ENCODE peak calls at places on chromosomes 12 and 14, in ten cellular contexts. One of them, this sample, is unnamed.

GRCh38 chr12:93243689-93244513 is 133.8 kb upstream of the NUDT4 start:
- DNase-seq in hypothalamus: no peak
- DNase-seq in immature natural killer cell: peak; percentile 2
- DNase-seq in frontal cortex: no peak
- DNase-seq in left ventricle myocardium inferior: no peak
- DNase-seq in left colon: peak; percentile 66
- DNase-seq in EL: peak; percentile 61
- DNase-seq in activated CD8-positive, alpha-beta memory T cell treated with anti-CD3 and anti-CD28 coated beads, Interleukin-2, amount 10 ng/mL, durations not matched to agents 7 days and 5 days: no peak
- DNase-seq in activated B cell treated with CpG ODN at 0.5 μM for 24 hours: no peak
- DNase-seq in WTC11: no peak
- DNase-seq in this sample: peak; percentile 16

GRCh38 chr14:22900088-22900799 is 17.2 kb downstream of the REM2 start:
- DNase-seq in hypothalamus: peak; percentile 28
- DNase-seq in immature natural killer cell: peak; percentile 50
- DNase-seq in frontal cortex: peak; percentile 54
- DNase-seq in left ventricle myocardium inferior: no peak
- DNase-seq in left colon: no peak
- DNase-seq in EL: peak; percentile 76
- DNase-seq in activated CD8-positive, alpha-beta memory T cell treated with anti-CD3 and anti-CD28 coated beads, Interleukin-2, amount 10 ng/mL, durations not matched to agents 7 days and 5 days: peak; percentile 71
- DNase-seq in activated B cell treated with CpG ODN at 0.5 μM for 24 hours: no peak
- DNase-seq in WTC11: peak; percentile 28
- DNase-seq in this sample: peak; percentile 83

GRCh38 chr12:53065975-53066593 is 13.1 kb downstream of the SPRYD3 start:
- DNase-seq in hypothalamus: peak; percentile 63
- DNase-seq in immature natural killer cell: peak; percentile 60
- DNase-seq in frontal cortex: peak; percentile 90
- DNase-seq in left ventricle myocardium inferior: peak; percentile 81
- DNase-seq in left colon: peak; percentile 71
- DNase-seq in EL: peak; percentile 83
- DNase-seq in activated CD8-positive, alpha-beta memory T cell treated with anti-CD3 and anti-CD28 coated beads, Interleukin-2, amount 10 ng/mL, durations not matched to agents 7 days and 5 days: peak; percentile 72
- DNase-seq in activated B cell treated with CpG ODN at 0.5 μM for 24 hours: peak; percentile 55
- DNase-seq in WTC11: peak; percentile 87
- DNase-seq in this sample: peak; percentile 72

GRCh38 chr14:67426983-67427601 is 15.1 kb upstream of the PLEK2 start:
- DNase-seq in hypothalamus: peak; percentile 73
- DNase-seq in immature natural killer cell: peak; percentile 73
- DNase-seq in frontal cortex: peak; percentile 85
- DNase-seq in left ventricle myocardium inferior: peak; percentile 62
- DNase-seq in left colon: peak; percentile 72
- DNase-seq in EL: peak; percentile 86
- DNase-seq in activated CD8-positive, alpha-beta memory T cell treated with anti-CD3 and anti-CD28 coated beads, Interleukin-2, amount 10 ng/mL, durations not matched to agents 7 days and 5 days: peak; percentile 80
- DNase-seq in activated B cell treated with CpG ODN at 0.5 μM for 24 hours: peak; percentile 61
- DNase-seq in WTC11: peak; percentile 85
- DNase-seq in this sample: peak; percentile 82

GRCh38 chr12:121786441-121786825 is 7.1 kb downstream of the RHOF start:
- DNase-seq in hypothalamus: no peak
- DNase-seq in immature natural killer cell: peak; percentile 61
- DNase-seq in frontal cortex: no peak
- DNase-seq in left ventricle myocardium inferior: no peak
- DNase-seq in left colon: peak; percentile 88
- DNase-seq in EL: peak; percentile 94
- DNase-seq in activated CD8-positive, alpha-beta memory T cell treated with anti-CD3 and anti-CD28 coated beads, Interleukin-2, amount 10 ng/mL, durations not matched to agents 7 days and 5 days: peak; percentile 45
- DNase-seq in activated B cell treated with CpG ODN at 0.5 μM for 24 hours: no peak
- DNase-seq in WTC11: no peak
- DNase-seq in this sample: no peak

GRCh38 chr14:69637503-69638030 is 26.2 kb downstream of the SUSD6 start:
- DNase-seq in hypothalamus: no peak
- DNase-seq in immature natural killer cell: no peak
- DNase-seq in frontal cortex: no peak
- DNase-seq in left ventricle myocardium inferior: peak; percentile 46
- DNase-seq in left colon: peak; percentile 77
- DNase-seq in EL: no peak
- DNase-seq in activated CD8-positive, alpha-beta memory T cell treated with anti-CD3 and anti-CD28 coated beads, Interleukin-2, amount 10 ng/mL, durations not matched to agents 7 days and 5 days: no peak
- DNase-seq in activated B cell treated with CpG ODN at 0.5 μM for 24 hours: no peak
- DNase-seq in WTC11: no peak
- DNase-seq in this sample: no peak

GRCh38 chr14:80770114-80770917 is 171.2 kb downstream of the CEP128 start:
- DNase-seq in hypothalamus: no peak
- DNase-seq in immature natural killer cell: no peak
- DNase-seq in frontal cortex: no peak
- DNase-seq in left ventricle myocardium inferior: no peak
- DNase-seq in left colon: no peak
- DNase-seq in EL: no peak
- DNase-seq in activated CD8-positive, alpha-beta memory T cell treated with anti-CD3 and anti-CD28 coated beads, Interleukin-2, amount 10 ng/mL, durations not matched to agents 7 days and 5 days: no peak
- DNase-seq in activated B cell treated with CpG ODN at 0.5 μM for 24 hours: no peak
- DNase-seq in WTC11: no peak
- DNase-seq in this sample: no peak

GRCh38 chr14:76268013-76268376 is 107.9 kb upstream of the ESRRB start:
- DNase-seq in hypothalamus: no peak
- DNase-seq in immature natural killer cell: no peak
- DNase-seq in frontal cortex: no peak
- DNase-seq in left ventricle myocardium inferior: no peak
- DNase-seq in left colon: no peak
- DNase-seq in EL: no peak
- DNase-seq in activated CD8-positive, alpha-beta memory T cell treated with anti-CD3 and anti-CD28 coated beads, Interleukin-2, amount 10 ng/mL, durations not matched to agents 7 days and 5 days: no peak
- DNase-seq in activated B cell treated with CpG ODN at 0.5 μM for 24 hours: no peak
- DNase-seq in WTC11: no peak
- DNase-seq in this sample: no peak

GRCh38 chr12:66144796-66145754 is 14.5 kb upstream of the LLPH start:
- DNase-seq in hypothalamus: no peak
- DNase-seq in immature natural killer cell: no peak
- DNase-seq in frontal cortex: peak; percentile 33
- DNase-seq in left ventricle myocardium inferior: no peak
- DNase-seq in left colon: peak; percentile 50
- DNase-seq in EL: peak; percentile 79
- DNase-seq in activated CD8-positive, alpha-beta memory T cell treated with anti-CD3 and anti-CD28 coated beads, Interleukin-2, amount 10 ng/mL, durations not matched to agents 7 days and 5 days: no peak
- DNase-seq in activated B cell treated with CpG ODN at 0.5 μM for 24 hours: no peak
- DNase-seq in WTC11: no peak
- DNase-seq in this sample: peak; percentile 12

GRCh38 chr12:31018106-31018890 is 55.4 kb upstream of the DDX11 start:
- DNase-seq in hypothalamus: no peak
- DNase-seq in immature natural killer cell: no peak
- DNase-seq in frontal cortex: no peak
- DNase-seq in left ventricle myocardium inferior: no peak
- DNase-seq in left colon: no peak
- DNase-seq in EL: no peak
- DNase-seq in activated CD8-positive, alpha-beta memory T cell treated with anti-CD3 and anti-CD28 coated beads, Interleukin-2, amount 10 ng/mL, durations not matched to agents 7 days and 5 days: no peak
- DNase-seq in activated B cell treated with CpG ODN at 0.5 μM for 24 hours: no peak
- DNase-seq in WTC11: no peak
- DNase-seq in this sample: no peak

GRCh38 chr12:99722690-99723486 is 75.3 kb downstream of the GARIN6 start:
- DNase-seq in hypothalamus: no peak
- DNase-seq in immature natural killer cell: no peak
- DNase-seq in frontal cortex: no peak
- DNase-seq in left ventricle myocardium inferior: no peak
- DNase-seq in left colon: no peak
- DNase-seq in EL: no peak
- DNase-seq in activated CD8-positive, alpha-beta memory T cell treated with anti-CD3 and anti-CD28 coated beads, Interleukin-2, amount 10 ng/mL, durations not matched to agents 7 days and 5 days: no peak
- DNase-seq in activated B cell treated with CpG ODN at 0.5 μM for 24 hours: no peak
- DNase-seq in WTC11: peak; percentile 53
- DNase-seq in this sample: no peak

GRCh38 chr14:85532981-85533820 is 3.3 kb downstream of the FLRT2 start:
- DNase-seq in hypothalamus: peak; percentile 66
- DNase-seq in immature natural killer cell: no peak
- DNase-seq in frontal cortex: peak; percentile 35
- DNase-seq in left ventricle myocardium inferior: peak; percentile 46
- DNase-seq in left colon: peak; percentile 34
- DNase-seq in EL: peak; percentile 90
- DNase-seq in activated CD8-positive, alpha-beta memory T cell treated with anti-CD3 and anti-CD28 coated beads, Interleukin-2, amount 10 ng/mL, durations not matched to agents 7 days and 5 days: no peak
- DNase-seq in activated B cell treated with CpG ODN at 0.5 μM for 24 hours: no peak
- DNase-seq in WTC11: peak; percentile 78
- DNase-seq in this sample: peak; percentile 87

GRCh38 chr12:58757422-58757821 is 162.9 kb downstream of the LRIG3 start:
- DNase-seq in hypothalamus: no peak
- DNase-seq in immature natural killer cell: no peak
- DNase-seq in frontal cortex: no peak
- DNase-seq in left ventricle myocardium inferior: no peak
- DNase-seq in left colon: no peak
- DNase-seq in EL: peak; percentile 85
- DNase-seq in activated CD8-positive, alpha-beta memory T cell treated with anti-CD3 and anti-CD28 coated beads, Interleukin-2, amount 10 ng/mL, durations not matched to agents 7 days and 5 days: no peak
- DNase-seq in activated B cell treated with CpG ODN at 0.5 μM for 24 hours: no peak
- DNase-seq in WTC11: no peak
- DNase-seq in this sample: no peak

GRCh38 chr14:24632761-24633160 is 1.2 kb downstream of the GZMB start:
- DNase-seq in hypothalamus: no peak
- DNase-seq in immature natural killer cell: no peak
- DNase-seq in frontal cortex: no peak
- DNase-seq in left ventricle myocardium inferior: no peak
- DNase-seq in left colon: no peak
- DNase-seq in EL: no peak
- DNase-seq in activated CD8-positive, alpha-beta memory T cell treated with anti-CD3 and anti-CD28 coated beads, Interleukin-2, amount 10 ng/mL, durations not matched to agents 7 days and 5 days: no peak
- DNase-seq in activated B cell treated with CpG ODN at 0.5 μM for 24 hours: no peak
- DNase-seq in WTC11: no peak
- DNase-seq in this sample: no peak

GRCh38 chr12:84542289-84542688 is 370.3 kb downstream of the SLC6A15 start:
- DNase-seq in hypothalamus: no peak
- DNase-seq in immature natural killer cell: no peak
- DNase-seq in frontal cortex: no peak
- DNase-seq in left ventricle myocardium inferior: no peak
- DNase-seq in left colon: no peak
- DNase-seq in EL: no peak
- DNase-seq in activated CD8-positive, alpha-beta memory T cell treated with anti-CD3 and anti-CD28 coated beads, Interleukin-2, amount 10 ng/mL, durations not matched to agents 7 days and 5 days: no peak
- DNase-seq in activated B cell treated with CpG ODN at 0.5 μM for 24 hours: no peak
- DNase-seq in WTC11: no peak
- DNase-seq in this sample: no peak

GRCh38 chr14:101236496-101237240 is 324.6 kb upstream of the DIO3 start:
- DNase-seq in hypothalamus: no peak
- DNase-seq in immature natural killer cell: no peak
- DNase-seq in frontal cortex: no peak
- DNase-seq in left ventricle myocardium inferior: no peak
- DNase-seq in left colon: no peak
- DNase-seq in EL: no peak
- DNase-seq in activated CD8-positive, alpha-beta memory T cell treated with anti-CD3 and anti-CD28 coated beads, Interleukin-2, amount 10 ng/mL, durations not matched to agents 7 days and 5 days: no peak
- DNase-seq in activated B cell treated with CpG ODN at 0.5 μM for 24 hours: no peak
- DNase-seq in WTC11: no peak
- DNase-seq in this sample: no peak

GRCh38 chr14:22977684-22978486 is 4.5 kb downstream of the AJUBA start:
- DNase-seq in hypothalamus: no peak
- DNase-seq in immature natural killer cell: no peak
- DNase-seq in frontal cortex: no peak
- DNase-seq in left ventricle myocardium inferior: peak; percentile 46
- DNase-seq in left colon: peak; percentile 70
- DNase-seq in EL: peak; percentile 97
- DNase-seq in activated CD8-positive, alpha-beta memory T cell treated with anti-CD3 and anti-CD28 coated beads, Interleukin-2, amount 10 ng/mL, durations not matched to agents 7 days and 5 days: no peak
- DNase-seq in activated B cell treated with CpG ODN at 0.5 μM for 24 hours: no peak
- DNase-seq in WTC11: peak; percentile 87
- DNase-seq in this sample: no peak

GRCh38 chr12:119308743-119309456 is 25.6 kb upstream of the CCDC60 start:
- DNase-seq in hypothalamus: no peak
- DNase-seq in immature natural killer cell: no peak
- DNase-seq in frontal cortex: no peak
- DNase-seq in left ventricle myocardium inferior: peak; percentile 29
- DNase-seq in left colon: no peak
- DNase-seq in EL: no peak
- DNase-seq in activated CD8-positive, alpha-beta memory T cell treated with anti-CD3 and anti-CD28 coated beads, Interleukin-2, amount 10 ng/mL, durations not matched to agents 7 days and 5 days: no peak
- DNase-seq in activated B cell treated with CpG ODN at 0.5 μM for 24 hours: no peak
- DNase-seq in WTC11: peak; percentile 22
- DNase-seq in this sample: peak; percentile 71

GRCh38 chr14:41289025-41289424 is 317.7 kb upstream of the LRFN5 start:
- DNase-seq in hypothalamus: no peak
- DNase-seq in immature natural killer cell: no peak
- DNase-seq in frontal cortex: no peak
- DNase-seq in left ventricle myocardium inferior: no peak
- DNase-seq in left colon: no peak
- DNase-seq in EL: no peak
- DNase-seq in activated CD8-positive, alpha-beta memory T cell treated with anti-CD3 and anti-CD28 coated beads, Interleukin-2, amount 10 ng/mL, durations not matched to agents 7 days and 5 days: no peak
- DNase-seq in activated B cell treated with CpG ODN at 0.5 μM for 24 hours: no peak
- DNase-seq in WTC11: no peak
- DNase-seq in this sample: no peak

GRCh38 chr14:61470261-61470953 is 149.0 kb downstream of the PRKCH start:
- DNase-seq in hypothalamus: peak; percentile 44
- DNase-seq in immature natural killer cell: no peak
- DNase-seq in frontal cortex: no peak
- DNase-seq in left ventricle myocardium inferior: peak; percentile 48
- DNase-seq in left colon: no peak
- DNase-seq in EL: peak; percentile 97
- DNase-seq in activated CD8-positive, alpha-beta memory T cell treated with anti-CD3 and anti-CD28 coated beads, Interleukin-2, amount 10 ng/mL, durations not matched to agents 7 days and 5 days: no peak
- DNase-seq in activated B cell treated with CpG ODN at 0.5 μM for 24 hours: no peak
- DNase-seq in WTC11: peak; percentile 48
- DNase-seq in this sample: no peak

GRCh38 chr12:52317443-52318052 is 3.6 kb downstream of the KRT83 start:
- DNase-seq in hypothalamus: no peak
- DNase-seq in immature natural killer cell: no peak
- DNase-seq in frontal cortex: no peak
- DNase-seq in left ventricle myocardium inferior: no peak
- DNase-seq in left colon: no peak
- DNase-seq in EL: no peak
- DNase-seq in activated CD8-positive, alpha-beta memory T cell treated with anti-CD3 and anti-CD28 coated beads, Interleukin-2, amount 10 ng/mL, durations not matched to agents 7 days and 5 days: no peak
- DNase-seq in activated B cell treated with CpG ODN at 0.5 μM for 24 hours: no peak
- DNase-seq in WTC11: no peak
- DNase-seq in this sample: no peak

GRCh38 chr14:49975799-49976198 is 82.9 kb downstream of the ARF6 start:
- DNase-seq in hypothalamus: no peak
- DNase-seq in immature natural killer cell: no peak
- DNase-seq in frontal cortex: no peak
- DNase-seq in left ventricle myocardium inferior: no peak
- DNase-seq in left colon: peak; percentile 81
- DNase-seq in EL: peak; percentile 44
- DNase-seq in activated CD8-positive, alpha-beta memory T cell treated with anti-CD3 and anti-CD28 coated beads, Interleukin-2, amount 10 ng/mL, durations not matched to agents 7 days and 5 days: no peak
- DNase-seq in activated B cell treated with CpG ODN at 0.5 μM for 24 hours: no peak
- DNase-seq in WTC11: no peak
- DNase-seq in this sample: no peak

GRCh38 chr12:63028951-63029350 is 94.0 kb upstream of the PPM1H start:
- DNase-seq in hypothalamus: no peak
- DNase-seq in immature natural killer cell: no peak
- DNase-seq in frontal cortex: no peak
- DNase-seq in left ventricle myocardium inferior: no peak
- DNase-seq in left colon: no peak
- DNase-seq in EL: no peak
- DNase-seq in activated CD8-positive, alpha-beta memory T cell treated with anti-CD3 and anti-CD28 coated beads, Interleukin-2, amount 10 ng/mL, durations not matched to agents 7 days and 5 days: no peak
- DNase-seq in activated B cell treated with CpG ODN at 0.5 μM for 24 hours: no peak
- DNase-seq in WTC11: no peak
- DNase-seq in this sample: no peak

GRCh38 chr14:99662846-99663245 is 17.9 kb downstream of the HHIPL1 start:
- DNase-seq in hypothalamus: no peak
- DNase-seq in immature natural killer cell: no peak
- DNase-seq in frontal cortex: no peak
- DNase-seq in left ventricle myocardium inferior: no peak
- DNase-seq in left colon: no peak
- DNase-seq in EL: no peak
- DNase-seq in activated CD8-positive, alpha-beta memory T cell treated with anti-CD3 and anti-CD28 coated beads, Interleukin-2, amount 10 ng/mL, durations not matched to agents 7 days and 5 days: no peak
- DNase-seq in activated B cell treated with CpG ODN at 0.5 μM for 24 hours: no peak
- DNase-seq in WTC11: no peak
- DNase-seq in this sample: no peak

This sample was measured in NCI-H2171.